ENCODE peak calls at places on chromosomes 3 and 15, in five cellular contexts. W is GM12878, L is NT2/D1, M is HepG2, V is H1. O is an unnamed sample.

GRCh38 chr3:113805249-113805648 is 33.3 kb upstream of the GRAMD1C start:
- DNase-seq in M (no peak), W (no peak), V (no peak), L (no peak), O (no peak)

GRCh38 chr3:61771976-61772375 is 210.6 kb downstream of the PTPRG start:
- DNase-seq in W (no peak), V (no peak), L (no peak), M (no peak), O (no peak)

GRCh38 chr3:156837130-156837529 is 11.0 kb downstream of the LEKR1 start:
- DNase-seq in M (no peak), W (no peak), L (no peak), V (no peak), O (no peak)

GRCh38 chr3:13145826-13146642 is 72.8 kb upstream of the IQSEC1 start:
- DNase-seq in M (no peak), L (no peak), W (no peak), V (no peak), O (no peak)

GRCh38 chr3:195257454-195258448 is 13.2 kb downstream of the XXYLT1 start:
- DNase-seq in L (no peak), W (no peak), M (no peak), V (no peak), O (no peak)

GRCh38 chr3:5758699-5759098 is 571.2 kb downstream of the EDEM1 start:
- DNase-seq in M (no peak), L (no peak), W (no peak), V (no peak), O (no peak)

GRCh38 chr15:41971089-41971892 is 1.1 kb downstream of the EHD4 start:
- DNase-seq in M (peak), L (no peak), V (no peak), W (peak), O (peak)

GRCh38 chr15:29393443-29393842 is 123.8 kb upstream of the NSMCE3 start:
- DNase-seq in M (no peak), V (no peak), W (no peak), L (no peak), O (no peak)

GRCh38 chr3:184419171-184419570 is 39.3 kb downstream of the CHRD start:
- DNase-seq in L (no peak), M (no peak), V (no peak), W (no peak), O (no peak)

GRCh38 chr3:23217872-23218554 is 14.9 kb downstream of the UBE2E2 start:
- DNase-seq in M (no peak), W (no peak), L (no peak), V (no peak), O (no peak)

GRCh38 chr3:34312684-34313083 is 514.3 kb downstream of the PDCD6IP start:
- DNase-seq in W (no peak), L (no peak), M (no peak), V (no peak), O (no peak)

GRCh38 chr3:10248984-10249748 is 907 bp downstream of the TATDN2 start:
- DNase-seq in V (no peak), W (no peak), M (no peak), L (no peak), O (peak)

GRCh38 chr3:136675150-136675858 is 76.9 kb downstream of the STAG1 start:
- DNase-seq in V (no peak), M (no peak), L (no peak), W (no peak), O (no peak)

GRCh38 chr3:58236527-58237237 is 910 bp upstream of the ABHD6 start:
- DNase-seq in L (no peak), V (no peak), W (no peak), M (no peak), O (no peak)

GRCh38 chr15:70172561-70172960 is 74.8 kb upstream of the TLE3 start:
- DNase-seq in W (no peak), L (no peak), M (no peak), V (no peak), O (no peak)

GRCh38 chr15:89362203-89363101 is 27.8 kb upstream of the POLG start:
- DNase-seq in M (no peak), V (no peak), L (no peak), W (no peak), O (peak)

GRCh38 chr3:31412832-31413231 is 119.9 kb upstream of the STT3B start:
- DNase-seq in M (no peak), W (no peak), L (no peak), V (no peak), O (no peak)

GRCh38 chr3:143035466-143036214 is 34.3 kb downstream of the U2SURP start:
- DNase-seq in W (no peak), V (no peak), L (no peak), M (no peak), O (no peak)
- TF ChIP-seq SUZ12 in W (no peak), V (no peak), L (no peak), M (no peak), O (no peak)

GRCh38 chr3:163491714-163492113 is 1586.6 kb downstream of the SI start:
- DNase-seq in M (no peak), V (no peak), W (no peak), L (no peak), O (no peak)

GRCh38 chr3:163490119-163490518 is 1588.2 kb downstream of the SI start:
- DNase-seq in V (peak), W (no peak), M (peak), L (peak), O (peak)
- TF ChIP-seq SUZ12 in V (no peak), W (no peak), M (no peak), L (no peak), O (no peak)

GRCh38 chr3:122944671-122945151 is 82.9 kb downstream of the SEMA5B start:
- DNase-seq in V (no peak), M (no peak), W (no peak), L (no peak), O (no peak)
- TF ChIP-seq SUZ12 in V (no peak), M (no peak), W (no peak), L (no peak), O (no peak)

DNA sequence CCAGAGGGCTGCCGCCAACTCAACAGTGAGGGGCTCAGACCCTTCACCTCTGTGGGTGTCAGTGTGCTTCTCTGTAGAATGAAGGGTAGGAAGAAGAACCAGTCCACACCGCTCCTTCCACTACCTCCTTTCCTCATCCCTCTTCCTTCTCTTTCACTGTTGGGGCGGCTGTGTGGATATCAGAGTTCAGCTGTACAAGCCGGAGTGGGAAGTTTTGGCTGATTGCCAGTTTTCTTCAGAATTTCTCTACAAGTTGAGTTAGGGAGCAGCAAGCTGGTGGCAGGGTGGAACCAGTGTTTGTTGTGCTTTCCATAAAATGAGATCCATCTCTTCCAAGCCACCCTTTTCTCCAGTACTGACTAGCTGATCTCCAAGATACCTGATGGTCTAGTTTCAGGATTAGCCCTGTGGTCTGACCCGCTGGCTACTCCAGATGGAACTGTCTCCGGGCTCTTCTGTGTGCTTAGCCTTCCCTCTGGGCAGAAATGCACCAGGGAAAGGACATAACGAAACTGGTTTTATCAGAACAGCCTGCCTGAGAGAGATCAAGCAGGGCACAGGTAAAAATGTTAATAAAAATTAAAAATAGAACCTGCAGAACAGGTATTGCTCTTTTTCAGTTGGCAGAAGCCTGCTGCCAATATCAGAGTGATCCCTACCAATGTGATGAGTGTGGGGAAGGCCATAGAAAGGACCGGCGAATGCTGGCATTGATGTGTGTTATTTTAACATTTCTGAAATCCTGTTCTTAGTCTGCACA is 169.9 kb upstream of the TSC22D2 start:
- DNase-seq in M (no peak), V (no peak), L (no peak), W (no peak), O (no peak)
- TF ChIP-seq SUZ12 in M (no peak), V (no peak), L (no peak), W (no peak), O (no peak)

DNA sequence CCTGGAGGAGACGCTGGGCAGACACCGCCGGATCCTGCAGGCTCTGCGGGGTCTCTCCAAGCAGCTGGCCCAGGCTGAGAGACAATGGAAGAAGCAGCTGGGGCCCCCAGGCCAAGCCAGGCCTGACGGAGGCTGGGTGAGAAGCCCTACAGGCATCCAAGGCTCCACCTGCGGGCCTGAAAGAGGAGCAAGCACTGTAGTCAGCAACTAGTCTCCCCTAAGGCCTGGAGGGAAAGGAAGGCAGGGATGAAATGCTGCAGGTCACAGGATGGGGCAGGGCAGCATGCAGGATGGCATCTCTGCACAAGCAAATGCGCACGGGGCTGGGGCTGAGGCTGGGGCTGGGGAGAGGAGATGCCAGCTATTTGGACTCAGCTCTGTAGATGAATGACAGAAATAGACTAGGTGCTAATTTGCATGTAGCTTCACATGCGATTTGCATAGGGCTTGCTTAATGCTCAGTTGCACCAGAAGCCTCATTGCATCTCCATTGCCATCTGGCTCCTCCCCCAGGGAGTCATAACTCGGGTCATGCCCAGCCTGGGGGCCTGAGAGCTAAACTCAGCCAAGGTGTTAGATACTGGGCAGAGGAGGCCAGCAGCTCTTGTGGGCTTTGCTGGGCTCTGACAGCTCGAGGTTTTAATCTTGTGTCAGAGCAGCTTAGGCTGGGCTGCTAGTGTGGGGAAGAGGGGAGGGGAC is 5.2 kb upstream of the CPLX3 start:
- DNase-seq in V (no peak), L (no peak), M (no peak), W (peak), O (no peak)
- TF ChIP-seq SUZ12 in V (no peak), L (no peak), M (no peak), W (no peak), O (no peak)

DNA sequence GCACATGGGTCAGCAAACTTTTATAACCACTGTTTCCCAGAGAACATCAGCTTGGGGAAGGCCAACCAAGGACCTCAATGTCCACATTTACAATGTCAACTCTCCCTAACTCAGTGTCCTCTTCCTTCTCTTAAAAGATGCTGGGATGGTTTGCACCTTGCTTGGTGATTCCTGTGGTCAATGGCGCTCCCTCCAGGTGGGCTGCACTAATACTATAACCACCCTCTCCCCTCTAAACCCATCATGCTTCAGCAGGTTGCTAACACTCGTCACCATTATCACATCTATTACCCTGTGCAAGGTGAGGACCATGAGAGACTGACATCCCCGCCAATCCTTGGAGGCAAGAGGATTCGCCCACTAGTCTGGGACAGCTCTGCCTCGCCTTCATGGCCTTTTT is 65.2 kb downstream of the FRMD5 start:
- DNase-seq in M (no peak), L (no peak), W (no peak), V (no peak), O (no peak)
- TF ChIP-seq SUZ12 in M (no peak), L (no peak), W (no peak), V (no peak), O (no peak)